ENCODE peak calls at places on chromosome 11, in nine cellular contexts. N is T-helper 1 cell; U is endodermal cell; B is stimulated activated naive CD8-positive, alpha-beta T cell treated with anti-CD3 and anti-CD28 coated beads, Interleukin-15, Interleukin-2, amounts not matched to agents 100 U/mL and 50 U/mL, for 24 hours; A is AG20443; O is uterus; Y is naive thymus-derived CD4-positive, alpha-beta T cell; C is glutamatergic neuron; T is stimulated activated CD4-positive, alpha-beta T cell treated with anti-CD3 and anti-CD28 coated beads, Interleukin-1b, Interleukin-23, amount 100 ng/mL, for 24 hours. R is an unnamed sample.

GRCh38 chr11:128261011-128261421 is 326.3 kb downstream of the ETS1 start:
- DNase-seq in C (no peak), N (no peak), T (no peak), Y (no peak), B (no peak), O (no peak), A (no peak), U (no peak), R (no peak)

GRCh38 chr11:108571001-108571400 is 22.6 kb downstream of the EXPH5 start:
- DNase-seq in U (no peak), N (no peak), T (no peak), O (no peak), B (no peak), C (no peak), Y (no peak), A (no peak), R (no peak)

GRCh38 chr11:11709447-11710239 is 87.8 kb upstream of the GALNT18 start:
- DNase-seq in A (no peak), T (no peak), Y (no peak), N (no peak), B (no peak), C (no peak), U (no peak), O (no peak), R (no peak)

GRCh38 chr11:111047376-111047775 is 198.1 kb upstream of the POU2AF2 start:
- DNase-seq in O (no peak), U (peak), N (no peak), A (no peak), T (no peak), C (no peak), B (no peak), Y (no peak), R (no peak)

GRCh38 chr11:117535201-117535869 is 207.7 kb downstream of the CEP164 start:
- DNase-seq in Y (no peak), C (no peak), A (no peak), N (no peak), U (no peak), T (no peak), B (no peak), O (peak), R (no peak)

GRCh38 chr11:2839395-2839941 is 46.1 kb downstream of the CDKN1C start:
- DNase-seq in T (no peak), C (no peak), A (no peak), Y (no peak), N (no peak), B (no peak), O (no peak), U (no peak), R (no peak)

GRCh38 chr11:69915501-69916250 is 96.5 kb upstream of the FGF3 start:
- DNase-seq in C (peak), A (peak), Y (no peak), B (peak), N (peak), U (peak), O (peak), T (peak), R (peak)

GRCh38 chr11:107752508-107752907 is 40.7 kb upstream of the SLN start:
- DNase-seq in O (no peak), Y (no peak), T (no peak), U (no peak), N (no peak), C (no peak), B (no peak), A (no peak), R (no peak)

GRCh38 chr11:47182380-47182779 is 3.9 kb downstream of the PACSIN3 start:
- DNase-seq in U (no peak), C (no peak), A (no peak), O (no peak), T (no peak), B (no peak), Y (no peak), N (no peak), R (no peak)

GRCh38 chr11:11382858-11383532 is 29.9 kb upstream of the CSNK2A3 start:
- DNase-seq in T (no peak), C (no peak), A (no peak), U (peak), N (no peak), Y (no peak), O (no peak), B (no peak), R (no peak)

GRCh38 chr11:62033191-62034044 is 66.0 kb upstream of the FTH1 start:
- DNase-seq in C (no peak), O (no peak), Y (no peak), A (no peak), U (no peak), N (no peak), T (no peak), B (no peak), R (no peak)

GRCh38 chr11:5937868-5938602 is 4.0 kb upstream of the OR56A3 start:
- DNase-seq in U (no peak), N (no peak), T (no peak), B (no peak), O (no peak), A (no peak), C (no peak), Y (no peak), R (no peak)

GRCh38 chr11:134068829-134069425 is at the start of gene JAM3:
- DNase-seq in U (peak), T (peak), N (peak), Y (peak), O (peak), A (peak), B (peak), C (peak), R (peak)

GRCh38 chr11:102485095-102485722 is 32.6 kb upstream of the TMEM123 start:
- DNase-seq in A (no peak), O (no peak), B (no peak), T (no peak), Y (no peak), N (no peak), C (no peak), U (no peak), R (no peak)

GRCh38 chr11:44036811-44037657 is 10.7 kb upstream of the ACCSL start:
- DNase-seq in U (peak), Y (no peak), T (peak), A (peak), N (no peak), O (peak), C (peak), B (peak), R (peak)

GRCh38 chr11:71325418-71326327 is 73.3 kb upstream of the SHANK2 start:
- DNase-seq in B (no peak), O (no peak), A (no peak), N (no peak), C (no peak), T (no peak), U (no peak), Y (no peak), R (no peak)

GRCh38 chr11:70020336-70021214 is 57.5 kb upstream of the ANO1 start:
- DNase-seq in T (no peak), C (no peak), B (no peak), A (no peak), Y (no peak), O (no peak), U (no peak), N (no peak), R (no peak)

GRCh38 chr11:69918938-69919650 is 99.9 kb upstream of the FGF3 start:
- DNase-seq in B (peak), Y (peak), U (peak), T (peak), O (peak), C (peak), A (peak), N (peak), R (peak)

GRCh38 chr11:48207881-48208280 is 8.7 kb upstream of the OR4B1 start:
- DNase-seq in B (no peak), T (no peak), C (no peak), Y (no peak), O (no peak), N (no peak), A (no peak), U (no peak), R (no peak)

GRCh38 chr11:82899957-82900276 is 313 bp downstream of the PRCP start:
- DNase-seq in N (no peak), U (no peak), B (no peak), A (no peak), T (no peak), Y (no peak), O (no peak), C (no peak), R (no peak)

GRCh38 chr11:99020324-99021225 is at the start of gene CNTN5:
- DNase-seq in B (peak), A (peak), N (no peak), Y (peak), T (peak), C (peak), U (peak), O (peak), R (peak)

GRCh38 chr11:103532133-103532788 is 423.0 kb downstream of the DYNC2H1 start:
- DNase-seq in N (no peak), Y (no peak), T (no peak), O (no peak), C (no peak), A (peak), U (no peak), B (no peak), R (no peak)

GRCh38 chr11:100619484-100619883 is 67.6 kb upstream of the ARHGAP42 start:
- DNase-seq in C (no peak), B (no peak), A (peak), Y (no peak), O (no peak), U (no peak), T (no peak), N (no peak), R (no peak)

GRCh38 chr11:64892411-64892831 is 14.0 kb upstream of the EHD1 start:
- DNase-seq in B (no peak), C (no peak), U (no peak), Y (no peak), N (no peak), A (no peak), O (no peak), T (no peak), R (no peak)

GRCh38 chr11:30016588-30017363 is at the start of gene KCNA4:
- DNase-seq in O (no peak), B (peak), Y (no peak), N (no peak), U (peak), T (no peak), A (peak), C (peak), R (peak)

GRCh38 chr11:61041755-61042518 is 60.4 kb upstream of the CD5 start:
- DNase-seq in C (peak), A (no peak), N (peak), Y (peak), O (peak), U (peak), B (peak), T (peak), R (peak)

GRCh38 chr11:94664336-94664735 is 97.2 kb downstream of the PIWIL4 start:
- DNase-seq in O (no peak), N (no peak), B (no peak), T (no peak), Y (no peak), C (no peak), U (peak), A (peak), R (no peak)

GRCh38 chr11:61359541-61359940 is 2.1 kb downstream of the CYB561A3 start:
- DNase-seq in C (no peak), U (no peak), Y (no peak), O (no peak), B (no peak), T (no peak), A (no peak), N (no peak), R (no peak)

GRCh38 chr11:131033151-131033651 is 116.9 kb upstream of the SNX19 start:
- DNase-seq in A (peak), U (peak), Y (no peak), N (no peak), B (no peak), O (no peak), C (no peak), T (no peak), R (no peak)

GRCh38 chr11:35237860-35238715 is 99.1 kb downstream of the CD44 start:
- DNase-seq in U (peak), O (no peak), N (peak), T (peak), B (peak), A (no peak), C (peak), Y (no peak), R (no peak)

GRCh38 chr11:7965386-7965785 is at the start of gene NLRP10:
- DNase-seq in N (no peak), T (no peak), B (no peak), Y (no peak), A (peak), C (no peak), U (no peak), O (no peak), R (no peak)

GRCh38 chr11:106092446-106092845 is 15.0 kb downstream of the AASDHPPT start:
- DNase-seq in O (no peak), U (no peak), Y (no peak), T (no peak), C (no peak), B (no peak), A (no peak), N (no peak), R (no peak)

GRCh38 chr11:62710001-62710345 is 2.5 kb downstream of the GNG3 start:
- DNase-seq in U (no peak), Y (no peak), T (no peak), O (no peak), N (peak), B (peak), C (no peak), A (peak), R (no peak)

GRCh38 chr11:126993599-126993998 is 7.0 kb downstream of the KIRREL3 start:
- DNase-seq in T (no peak), C (no peak), O (no peak), U (no peak), N (no peak), B (no peak), A (no peak), Y (no peak), R (no peak)

GRCh38 chr11:78208257-78209165 is 19.8 kb downstream of the USP35 start:
- DNase-seq in U (no peak), C (no peak), Y (no peak), N (no peak), O (no peak), T (no peak), A (peak), B (no peak), R (no peak)

GRCh38 chr11:21121991-21122390 is 452.6 kb downstream of the NELL1 start:
- DNase-seq in T (no peak), N (no peak), O (no peak), B (no peak), Y (no peak), U (no peak), A (no peak), C (no peak), R (no peak)

GRCh38 chr11:76443254-76443935 is 1.4 kb upstream of the EMSY start:
- DNase-seq in U (no peak), N (no peak), A (no peak), B (no peak), T (no peak), O (no peak), C (no peak), Y (no peak), R (no peak)